ENCODE peak calls at places on chromosomes 12 and 14, in nine cellular contexts. One of them, this sample, is unnamed.

GRCh38 chr14:71438684-71439083 is 493.5 kb upstream of the RGS6 start:
- DNase-seq in HuH-7.5: no peak
- DNase-seq in CMK: no peak
- DNase-seq in cardiac muscle cell: no peak
- DNase-seq in AG10803: peak
- DNase-seq in MM.1S: no peak
- DNase-seq in activated T-helper 1 cell treated with Interleukin-2 at 50 U/mL for 16 hours: no peak
- DNase-seq in transverse colon: no peak
- DNase-seq in right cardiac atrium: no peak
- DNase-seq in this sample: no peak

GRCh38 chr12:54231236-54231635 is 42.5 kb upstream of the SMUG1 start:
- DNase-seq in HuH-7.5: no peak
- DNase-seq in MM.1S: no peak
- DNase-seq in right cardiac atrium: no peak
- DNase-seq in cardiac muscle cell: no peak
- DNase-seq in activated T-helper 1 cell treated with Interleukin-2 at 50 U/mL for 16 hours: no peak
- DNase-seq in transverse colon: no peak
- DNase-seq in CMK: no peak
- DNase-seq in AG10803: no peak
- DNase-seq in this sample: no peak

GRCh38 chr14:55107766-55108554 is 21.1 kb upstream of the LGALS3 start:
- DNase-seq in activated T-helper 1 cell treated with Interleukin-2 at 50 U/mL for 16 hours: no peak
- DNase-seq in AG10803: peak
- DNase-seq in HuH-7.5: no peak
- DNase-seq in cardiac muscle cell: no peak
- DNase-seq in MM.1S: no peak
- DNase-seq in CMK: no peak
- DNase-seq in transverse colon: peak
- DNase-seq in right cardiac atrium: peak
- DNase-seq in this sample: peak

GRCh38 chr12:115941362-115941761 is 336.1 kb downstream of the MED13L start:
- DNase-seq in MM.1S: no peak
- DNase-seq in CMK: no peak
- DNase-seq in cardiac muscle cell: no peak
- DNase-seq in AG10803: no peak
- DNase-seq in activated T-helper 1 cell treated with Interleukin-2 at 50 U/mL for 16 hours: no peak
- DNase-seq in right cardiac atrium: no peak
- DNase-seq in HuH-7.5: no peak
- DNase-seq in transverse colon: no peak
- DNase-seq in this sample: no peak

GRCh38 chr12:6831450-6831995 is 3.3 kb downstream of the P3H3 start:
- DNase-seq in activated T-helper 1 cell treated with Interleukin-2 at 50 U/mL for 16 hours: no peak
- DNase-seq in CMK: no peak
- DNase-seq in MM.1S: no peak
- DNase-seq in HuH-7.5: no peak
- DNase-seq in right cardiac atrium: no peak
- DNase-seq in transverse colon: no peak
- DNase-seq in AG10803: no peak
- DNase-seq in cardiac muscle cell: no peak
- DNase-seq in this sample: no peak

GRCh38 chr12:124511259-124511985 is 56.0 kb downstream of the NCOR2 start:
- DNase-seq in activated T-helper 1 cell treated with Interleukin-2 at 50 U/mL for 16 hours: no peak
- DNase-seq in transverse colon: no peak
- DNase-seq in MM.1S: no peak
- DNase-seq in cardiac muscle cell: no peak
- DNase-seq in HuH-7.5: no peak
- DNase-seq in CMK: no peak
- DNase-seq in right cardiac atrium: peak
- DNase-seq in AG10803: no peak
- DNase-seq in this sample: no peak

GRCh38 chr14:73237219-73237785 is at the start of gene PAPLN:
- DNase-seq in right cardiac atrium: peak
- DNase-seq in HuH-7.5: peak
- DNase-seq in AG10803: no peak
- DNase-seq in activated T-helper 1 cell treated with Interleukin-2 at 50 U/mL for 16 hours: no peak
- DNase-seq in CMK: no peak
- DNase-seq in cardiac muscle cell: peak
- DNase-seq in MM.1S: no peak
- DNase-seq in transverse colon: peak
- DNase-seq in this sample: peak

GRCh38 chr14:104976198-104977007 is 1.8 kb downstream of the AHNAK2 start:
- DNase-seq in HuH-7.5: peak
- DNase-seq in right cardiac atrium: peak
- DNase-seq in CMK: peak
- DNase-seq in cardiac muscle cell: peak
- DNase-seq in activated T-helper 1 cell treated with Interleukin-2 at 50 U/mL for 16 hours: peak
- DNase-seq in MM.1S: peak
- DNase-seq in transverse colon: peak
- DNase-seq in AG10803: peak
- DNase-seq in this sample: peak

GRCh38 chr12:104510145-104510872 is 53.6 kb downstream of the CHST11 start:
- DNase-seq in cardiac muscle cell: no peak
- DNase-seq in activated T-helper 1 cell treated with Interleukin-2 at 50 U/mL for 16 hours: no peak
- DNase-seq in transverse colon: no peak
- DNase-seq in right cardiac atrium: no peak
- DNase-seq in MM.1S: no peak
- DNase-seq in CMK: peak
- DNase-seq in HuH-7.5: no peak
- DNase-seq in AG10803: no peak
- DNase-seq in this sample: no peak

GRCh38 chr14:38808734-38809455 is 294.1 kb downstream of the SEC23A start:
- DNase-seq in right cardiac atrium: no peak
- DNase-seq in AG10803: no peak
- DNase-seq in HuH-7.5: no peak
- DNase-seq in CMK: no peak
- DNase-seq in cardiac muscle cell: no peak
- DNase-seq in activated T-helper 1 cell treated with Interleukin-2 at 50 U/mL for 16 hours: no peak
- DNase-seq in MM.1S: no peak
- DNase-seq in transverse colon: peak
- DNase-seq in this sample: no peak

GRCh38 chr12:49138587-49138986 is 7.4 kb upstream of the TUBA1B start:
- DNase-seq in activated T-helper 1 cell treated with Interleukin-2 at 50 U/mL for 16 hours: no peak
- DNase-seq in AG10803: no peak
- DNase-seq in CMK: no peak
- DNase-seq in HuH-7.5: no peak
- DNase-seq in right cardiac atrium: no peak
- DNase-seq in MM.1S: no peak
- DNase-seq in transverse colon: no peak
- DNase-seq in cardiac muscle cell: no peak
- DNase-seq in this sample: no peak